ENCODE peak calls at places on chromosomes 3 and 15, in eight cellular contexts. H is NCI-H2029, P is RWPE2, L is ACHN, U is GM12865, E is germinal center, W is fibroblast of the conjunctiva, N is cardiac fibroblast. R is an unnamed sample.

GRCh38 chr15:63979227-63979793 is 67.0 kb downstream of the DAPK2 start:
- DNase-seq in H (no peak), L (no peak), P (no peak), U (no peak), E (no peak), N (no peak), W (no peak), R (no peak)

GRCh38 chr15:95302206-95302605 is 1028.3 kb upstream of the NR2F2 start:
- DNase-seq in U (peak; percentile 53), H (peak; percentile 63), P (no peak), N (peak; percentile 80), W (no peak), E (no peak), L (no peak), R (no peak)

GRCh38 chr3:12793701-12794100 is 2.8 kb upstream of the CAND2 start:
- DNase-seq in E (no peak), U (no peak), P (no peak), H (no peak), N (no peak), W (no peak), L (no peak), R (no peak)

GRCh38 chr3:113532698-113533533 is 561 bp downstream of the SIDT1 start:
- DNase-seq in U (peak; percentile 69), H (no peak), P (no peak), L (no peak), W (no peak), N (no peak), E (peak; percentile 52), R (no peak)

GRCh38 chr15:89978914-89979313 is 22.2 kb upstream of the ZNF710 start:
- DNase-seq in U (no peak), P (no peak), E (no peak), W (no peak), N (no peak), L (no peak), H (no peak), R (no peak)

GRCh38 chr15:36465304-36465703 is 114.1 kb upstream of the CDIN1 start:
- DNase-seq in L (no peak), W (no peak), H (no peak), U (no peak), P (no peak), E (no peak), N (peak; percentile 5), R (no peak)

GRCh38 chr3:120153294-120153693 is 59.0 kb upstream of the GSK3B start:
- DNase-seq in L (no peak), E (no peak), U (no peak), N (peak; percentile 86), H (no peak), W (peak; percentile 29), P (no peak), R (no peak)

GRCh38 chr15:38004218-38004848 is 69.9 kb downstream of the TMCO5A start:
- DNase-seq in H (no peak), P (no peak), L (no peak), W (no peak), N (no peak), E (no peak), U (no peak), R (no peak)

GRCh38 chr3:27368831-27369607 is at the start of gene NEK10:
- DNase-seq in P (peak; percentile 93), H (peak; percentile 91), N (peak; percentile 87), U (peak; percentile 92), L (peak; percentile 90), E (peak; percentile 98), W (peak; percentile 80), R (peak; percentile 82)

GRCh38 chr3:125003369-125003853 is 52.4 kb downstream of the HEG1 start:
- DNase-seq in N (peak; percentile 28), L (no peak), P (no peak), W (no peak), U (no peak), H (no peak), E (no peak), R (peak; percentile 74)

GRCh38 chr3:73141531-73141930 is 80.1 kb downstream of the EBLN2 start:
- DNase-seq in U (no peak), N (no peak), P (no peak), E (no peak), H (no peak), L (no peak), W (peak; percentile 9), R (no peak)

GRCh38 chr3:148833223-148833622 is 5.6 kb downstream of the CPB1 start:
- DNase-seq in H (no peak), P (no peak), W (no peak), N (no peak), L (no peak), U (no peak), E (no peak), R (no peak)

GRCh38 chr15:52657338-52657737 is 21.9 kb downstream of the ATOSA start:
- DNase-seq in P (no peak), W (peak; percentile 60), U (no peak), E (no peak), N (peak; percentile 92), L (no peak), H (no peak), R (no peak)

GRCh38 chr3:105948108-105948507 is 79.3 kb upstream of the CBLB start:
- DNase-seq in U (no peak), W (no peak), H (no peak), P (no peak), L (no peak), N (no peak), E (no peak), R (no peak)

GRCh38 chr3:104411760-104412159 is 954.9 kb upstream of the ALCAM start:
- DNase-seq in L (no peak), E (no peak), N (no peak), U (no peak), W (no peak), P (no peak), H (no peak), R (no peak)

GRCh38 chr15:74857082-74857655 is 14.2 kb upstream of the ULK3 start:
- DNase-seq in U (peak; percentile 91), P (no peak), N (no peak), E (peak; percentile 36), W (no peak), L (no peak), H (peak; percentile 73), R (no peak)

GRCh38 chr3:20080956-20081554 is 40.8 kb downstream of the KAT2B start:
- DNase-seq in W (no peak), E (no peak), H (peak; percentile 93), L (no peak), N (peak; percentile 13), U (peak; percentile 18), P (no peak), R (no peak)

GRCh38 chr15:75061272-75061671 is 37.9 kb downstream of the PPCDC start:
- DNase-seq in L (no peak), P (no peak), U (peak; percentile 87), E (no peak), H (no peak), N (peak; percentile 47), W (no peak), R (peak; percentile 13)

GRCh38 chr3:158106773-158107461 is 697 bp upstream of the SHOX2 start:
- DNase-seq in E (no peak), P (no peak), U (no peak), H (peak; percentile 24), L (peak; percentile 28), W (no peak), N (no peak), R (peak; percentile 36)

GRCh38 chr3:52172262-52172757 is 18.1 kb upstream of the POC1A start:
- DNase-seq in W (no peak), U (no peak), P (no peak), H (no peak), N (no peak), E (no peak), L (no peak), R (no peak)

GRCh38 chr15:31128919-31129768 is 27.6 kb upstream of the TRPM1 start:
- DNase-seq in P (no peak), N (peak; percentile 72), W (peak; percentile 36), U (peak; percentile 80), E (peak; percentile 70), L (peak; percentile 56), H (peak; percentile 3), R (peak; percentile 47)

GRCh38 chr3:160052385-160053047 is 63.9 kb downstream of the IL12A start:
- DNase-seq in H (no peak), W (no peak), L (peak; percentile 45), U (no peak), E (no peak), P (no peak), N (no peak), R (no peak)

GRCh38 chr3:53478921-53479664 is 15.3 kb upstream of the CACNA1D start:
- DNase-seq in E (no peak), U (no peak), N (no peak), W (no peak), H (no peak), L (no peak), P (no peak), R (no peak)